ENCODE peak calls at places on chromosome 21, in ten cellular contexts. One of them, this sample, is unnamed.
A peak's percentile ranks its signal among the peaks of the same experiment; 100 is the strongest.

GRCh38 chr21:46347791-46348381 is 23.9 kb downstream of the PCNT start:
- DNase-seq in psoas muscle: peak; percentile 89
- DNase-seq in colonic mucosa: no peak
- DNase-seq in left lung: no peak
- DNase-seq in adrenal gland: peak; percentile 93
- DNase-seq in aorta: peak; percentile 87
- DNase-seq in fibroblast of lung: peak; percentile 66
- DNase-seq in suprapubic skin: no peak
- DNase-seq in neural progenitor cell: no peak
- DNase-seq in heart right ventricle: peak; percentile 80
- DNase-seq in this sample: no peak

GRCh38 chr21:21788591-21788990 is 790.4 kb downstream of the NCAM2 start:
- DNase-seq in heart right ventricle: no peak
- DNase-seq in fibroblast of lung: peak; percentile 61
- DNase-seq in left lung: no peak
- DNase-seq in suprapubic skin: no peak
- DNase-seq in adrenal gland: no peak
- DNase-seq in neural progenitor cell: no peak
- DNase-seq in colonic mucosa: no peak
- DNase-seq in aorta: no peak
- DNase-seq in psoas muscle: no peak
- DNase-seq in this sample: no peak

GRCh38 chr21:29798840-29799239 is 141.0 kb downstream of the GRIK1 start:
- DNase-seq in adrenal gland: no peak
- DNase-seq in psoas muscle: no peak
- DNase-seq in colonic mucosa: no peak
- DNase-seq in aorta: no peak
- DNase-seq in left lung: no peak
- DNase-seq in neural progenitor cell: no peak
- DNase-seq in suprapubic skin: no peak
- DNase-seq in fibroblast of lung: no peak
- DNase-seq in heart right ventricle: no peak
- DNase-seq in this sample: no peak

GRCh38 chr21:33657124-33657842 is 15.0 kb downstream of the ITSN1 start:
- DNase-seq in suprapubic skin: no peak
- DNase-seq in fibroblast of lung: peak; percentile 25
- DNase-seq in adrenal gland: no peak
- DNase-seq in neural progenitor cell: no peak
- DNase-seq in colonic mucosa: peak; percentile 22
- DNase-seq in aorta: no peak
- DNase-seq in heart right ventricle: no peak
- DNase-seq in psoas muscle: no peak
- DNase-seq in left lung: no peak
- DNase-seq in this sample: no peak

GRCh38 chr21:44842721-44843445 is 25.0 kb upstream of the SUMO3 start:
- DNase-seq in aorta: no peak
- DNase-seq in adrenal gland: no peak
- DNase-seq in left lung: peak; percentile 16
- DNase-seq in fibroblast of lung: no peak
- DNase-seq in colonic mucosa: no peak
- DNase-seq in neural progenitor cell: no peak
- DNase-seq in psoas muscle: no peak
- DNase-seq in heart right ventricle: no peak
- DNase-seq in suprapubic skin: no peak
- DNase-seq in this sample: no peak

GRCh38 chr21:45130324-45130774 is 56.0 kb downstream of the ADARB1 start:
- DNase-seq in colonic mucosa: no peak
- DNase-seq in left lung: no peak
- DNase-seq in fibroblast of lung: peak; percentile 89
- DNase-seq in suprapubic skin: no peak
- DNase-seq in adrenal gland: peak; percentile 65
- DNase-seq in psoas muscle: no peak
- DNase-seq in neural progenitor cell: no peak
- DNase-seq in aorta: no peak
- DNase-seq in heart right ventricle: peak; percentile 41
- DNase-seq in this sample: no peak

GRCh38 chr21:46285206-46285661 is at the start of gene MCM3AP:
- DNase-seq in psoas muscle: no peak
- DNase-seq in left lung: no peak
- DNase-seq in adrenal gland: no peak
- DNase-seq in suprapubic skin: no peak
- DNase-seq in heart right ventricle: no peak
- DNase-seq in aorta: no peak
- DNase-seq in neural progenitor cell: no peak
- DNase-seq in fibroblast of lung: no peak
- DNase-seq in colonic mucosa: no peak
- DNase-seq in this sample: no peak

GRCh38 chr21:45430521-45431501 is 25.8 kb downstream of the COL18A1 start:
- DNase-seq in colonic mucosa: no peak
- DNase-seq in fibroblast of lung: peak; percentile 50
- DNase-seq in aorta: no peak
- DNase-seq in left lung: no peak
- DNase-seq in adrenal gland: peak; percentile 62
- DNase-seq in heart right ventricle: no peak
- DNase-seq in suprapubic skin: no peak
- DNase-seq in neural progenitor cell: peak; percentile 85
- DNase-seq in psoas muscle: no peak
- DNase-seq in this sample: no peak

GRCh38 chr21:36918291-36918690 is 48.2 kb downstream of the HLCS start:
- DNase-seq in psoas muscle: no peak
- DNase-seq in heart right ventricle: no peak
- DNase-seq in suprapubic skin: no peak
- DNase-seq in colonic mucosa: no peak
- DNase-seq in left lung: no peak
- DNase-seq in fibroblast of lung: peak; percentile 54
- DNase-seq in neural progenitor cell: no peak
- DNase-seq in aorta: no peak
- DNase-seq in adrenal gland: no peak
- DNase-seq in this sample: no peak

GRCh38 chr21:36917487-36918158 is 48.8 kb downstream of the HLCS start:
- DNase-seq in colonic mucosa: no peak
- DNase-seq in aorta: no peak
- DNase-seq in heart right ventricle: peak; percentile 16
- DNase-seq in fibroblast of lung: peak; percentile 76
- DNase-seq in psoas muscle: no peak
- DNase-seq in suprapubic skin: no peak
- DNase-seq in adrenal gland: peak; percentile 36
- DNase-seq in neural progenitor cell: peak; percentile 71
- DNase-seq in left lung: no peak
- DNase-seq in this sample: no peak

GRCh38 chr21:36915014-36915700 is 51.3 kb downstream of the HLCS start:
- DNase-seq in fibroblast of lung: no peak
- DNase-seq in suprapubic skin: no peak
- DNase-seq in neural progenitor cell: no peak
- DNase-seq in adrenal gland: no peak
- DNase-seq in psoas muscle: no peak
- DNase-seq in colonic mucosa: no peak
- DNase-seq in aorta: no peak
- DNase-seq in heart right ventricle: no peak
- DNase-seq in left lung: no peak
- DNase-seq in this sample: no peak

GRCh38 chr21:36915701-36916075 is 50.8 kb downstream of the HLCS start:
- DNase-seq in left lung: no peak
- DNase-seq in heart right ventricle: no peak
- DNase-seq in neural progenitor cell: no peak
- DNase-seq in adrenal gland: no peak
- DNase-seq in psoas muscle: no peak
- DNase-seq in aorta: no peak
- DNase-seq in fibroblast of lung: no peak
- DNase-seq in colonic mucosa: no peak
- DNase-seq in suprapubic skin: no peak
- DNase-seq in this sample: no peak

DNA sequence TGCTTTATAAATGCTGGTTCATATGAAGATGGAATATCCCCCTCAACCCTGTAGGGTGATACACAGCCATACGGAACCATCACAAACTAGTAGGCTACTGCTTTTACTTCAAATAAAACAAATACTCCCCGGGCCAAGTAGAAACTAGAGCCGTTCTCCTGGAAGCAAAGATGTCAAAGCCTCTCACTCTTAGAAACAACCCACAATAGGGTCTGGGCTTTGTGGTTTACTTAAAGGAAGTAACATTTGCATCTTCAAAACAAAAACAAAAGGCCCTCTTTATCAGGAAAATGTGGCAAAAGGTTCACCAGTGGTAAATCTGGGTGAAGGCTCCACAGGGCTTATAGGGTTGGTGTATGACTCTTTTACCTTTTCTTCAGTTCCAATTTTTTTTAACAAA is 49.8 kb downstream of the HLCS start:
- DNase-seq in colonic mucosa: no peak
- DNase-seq in adrenal gland: no peak
- DNase-seq in fibroblast of lung: no peak
- DNase-seq in neural progenitor cell: peak; percentile 21
- DNase-seq in heart right ventricle: no peak
- DNase-seq in suprapubic skin: no peak
- DNase-seq in aorta: no peak
- DNase-seq in psoas muscle: no peak
- DNase-seq in left lung: no peak
- DNase-seq in this sample: no peak
- H3K27ac ChIP-seq in colonic mucosa: no peak overlapping the region
- H3K27ac ChIP-seq in adrenal gland: no peak overlapping the region
- H3K27ac ChIP-seq in fibroblast of lung: no peak overlapping the region
- H3K27ac ChIP-seq in neural progenitor cell: no peak overlapping the region
- H3K27ac ChIP-seq in heart right ventricle: no peak overlapping the region
- H3K27ac ChIP-seq in suprapubic skin: no peak overlapping the region
- H3K27ac ChIP-seq in aorta: no peak overlapping the region
- H3K27ac ChIP-seq in psoas muscle: no peak overlapping the region
- H3K27ac ChIP-seq in left lung: no peak overlapping the region
- H3K27ac ChIP-seq in this sample: no peak overlapping the region

DNA sequence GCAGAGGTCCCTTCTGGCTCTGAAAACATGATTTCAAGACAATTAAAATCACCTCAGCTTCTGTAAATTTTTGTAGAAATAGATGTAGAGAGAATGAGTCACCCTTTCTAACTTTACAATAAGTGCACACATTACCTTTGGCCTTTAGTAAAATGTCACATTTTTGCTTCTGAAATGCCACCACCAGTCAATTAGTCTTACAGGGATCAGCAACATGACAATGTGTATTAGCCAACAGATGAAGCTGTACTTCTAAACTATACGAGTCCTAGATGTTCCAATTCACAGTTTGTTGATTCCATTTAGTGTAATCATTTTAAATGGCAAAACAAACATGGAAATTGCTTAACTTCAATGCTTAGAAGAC is 23.1 kb downstream of the C21orf91 start:
- DNase-seq in aorta: no peak
- DNase-seq in neural progenitor cell: no peak
- DNase-seq in heart right ventricle: no peak
- DNase-seq in colonic mucosa: no peak
- DNase-seq in adrenal gland: no peak
- DNase-seq in left lung: no peak
- DNase-seq in fibroblast of lung: no peak
- DNase-seq in psoas muscle: no peak
- DNase-seq in suprapubic skin: no peak
- DNase-seq in this sample: no peak
- H3K4me1 ChIP-seq in aorta: peaks cover 1% of the 10 kb centered on the region
- H3K4me1 ChIP-seq in neural progenitor cell: peaks cover 4% of the 10 kb centered on the region
- H3K4me1 ChIP-seq in heart right ventricle: peaks cover 36% of the 10 kb centered on the region
- H3K4me1 ChIP-seq in colonic mucosa: no peaks in the 10 kb centered on the region
- H3K4me1 ChIP-seq in adrenal gland: no peaks in the 10 kb centered on the region
- H3K4me1 ChIP-seq in left lung: no peaks in the 10 kb centered on the region
- H3K4me1 ChIP-seq in fibroblast of lung: no peaks in the 10 kb centered on the region
- H3K4me1 ChIP-seq in psoas muscle: peaks cover 3% of the 10 kb centered on the region
- H3K4me1 ChIP-seq in suprapubic skin: peaks cover 13% of the 10 kb centered on the region
- H3K4me1 ChIP-seq in this sample: no peaks in the 10 kb centered on the region

GRCh38 chr21:43771698-43772367 is 4.3 kb downstream of the CSTB start:
- DNase-seq in aorta: no peak
- DNase-seq in heart right ventricle: no peak
- DNase-seq in suprapubic skin: no peak
- DNase-seq in colonic mucosa: no peak
- DNase-seq in psoas muscle: no peak
- DNase-seq in fibroblast of lung: no peak
- DNase-seq in neural progenitor cell: no peak
- DNase-seq in adrenal gland: no peak
- DNase-seq in left lung: no peak
- DNase-seq in this sample: no peak

GRCh38 chr21:43769325-43769958 is 6.7 kb downstream of the CSTB start:
- DNase-seq in fibroblast of lung: no peak
- DNase-seq in aorta: no peak
- DNase-seq in neural progenitor cell: no peak
- DNase-seq in left lung: no peak
- DNase-seq in heart right ventricle: no peak
- DNase-seq in psoas muscle: no peak
- DNase-seq in suprapubic skin: no peak
- DNase-seq in colonic mucosa: no peak
- DNase-seq in adrenal gland: no peak
- DNase-seq in this sample: no peak

GRCh38 chr21:43772368-43772870 is 3.7 kb downstream of the CSTB start:
- DNase-seq in psoas muscle: no peak
- DNase-seq in colonic mucosa: no peak
- DNase-seq in heart right ventricle: no peak
- DNase-seq in neural progenitor cell: no peak
- DNase-seq in left lung: no peak
- DNase-seq in fibroblast of lung: no peak
- DNase-seq in suprapubic skin: no peak
- DNase-seq in aorta: no peak
- DNase-seq in adrenal gland: no peak
- DNase-seq in this sample: no peak

GRCh38 chr21:43770066-43770655 is 5.9 kb downstream of the CSTB start:
- DNase-seq in adrenal gland: no peak
- DNase-seq in neural progenitor cell: no peak
- DNase-seq in left lung: no peak
- DNase-seq in psoas muscle: no peak
- DNase-seq in heart right ventricle: no peak
- DNase-seq in fibroblast of lung: no peak
- DNase-seq in suprapubic skin: no peak
- DNase-seq in aorta: no peak
- DNase-seq in colonic mucosa: no peak
- DNase-seq in this sample: no peak

GRCh38 chr21:43771199-43771675 is 4.9 kb downstream of the CSTB start:
- DNase-seq in aorta: no peak
- DNase-seq in fibroblast of lung: no peak
- DNase-seq in psoas muscle: no peak
- DNase-seq in neural progenitor cell: no peak
- DNase-seq in colonic mucosa: no peak
- DNase-seq in adrenal gland: no peak
- DNase-seq in heart right ventricle: no peak
- DNase-seq in left lung: no peak
- DNase-seq in suprapubic skin: no peak
- DNase-seq in this sample: no peak
- H3K27ac ChIP-seq in aorta: no peak overlapping the region
- H3K27ac ChIP-seq in fibroblast of lung: no peak overlapping the region
- H3K27ac ChIP-seq in psoas muscle: no peak overlapping the region
- H3K27ac ChIP-seq in neural progenitor cell: no peak overlapping the region
- H3K27ac ChIP-seq in colonic mucosa: no peak overlapping the region
- H3K27ac ChIP-seq in adrenal gland: no peak overlapping the region
- H3K27ac ChIP-seq in heart right ventricle: no peak overlapping the region
- H3K27ac ChIP-seq in left lung: no peak overlapping the region
- H3K27ac ChIP-seq in suprapubic skin: no peak overlapping the region
- H3K27ac ChIP-seq in this sample: no peak overlapping the region

GRCh38 chr21:36700961-36701911 is 2.3 kb downstream of the SIM2 start:
- DNase-seq in colonic mucosa: no peak
- DNase-seq in left lung: no peak
- DNase-seq in heart right ventricle: no peak
- DNase-seq in psoas muscle: no peak
- DNase-seq in suprapubic skin: no peak
- DNase-seq in adrenal gland: no peak
- DNase-seq in fibroblast of lung: no peak
- DNase-seq in neural progenitor cell: peak; percentile 74
- DNase-seq in aorta: no peak
- DNase-seq in this sample: no peak
- H3K4me1 ChIP-seq in colonic mucosa: peaks cover 8% of the 10 kb centered on the region
- H3K4me1 ChIP-seq in left lung: peaks cover 17% of the 10 kb centered on the region
- H3K4me1 ChIP-seq in heart right ventricle: peaks cover 61% of the 10 kb centered on the region
- H3K4me1 ChIP-seq in psoas muscle: peaks cover 50% of the 10 kb centered on the region
- H3K4me1 ChIP-seq in suprapubic skin: peaks cover 72% of the 10 kb centered on the region
- H3K4me1 ChIP-seq in adrenal gland: peaks cover 17% of the 10 kb centered on the region
- H3K4me1 ChIP-seq in fibroblast of lung: no peaks in the 10 kb centered on the region
- H3K4me1 ChIP-seq in neural progenitor cell: peaks cover 55% of the 10 kb centered on the region
- H3K4me1 ChIP-seq in aorta: no peaks in the 10 kb centered on the region
- H3K4me1 ChIP-seq in this sample: peaks cover 64% of the 10 kb centered on the region